ENCODE peak calls at places on chromosome 5, in ten cellular contexts. R, M, U, C, F, W, I, S, V and B are unnamed samples.
A peak's percentile ranks its signal among the peaks of the same experiment; 100 is the strongest.

GRCh38 chr5:68688547-68688946 is 405.3 kb upstream of the SLC30A5 start:
- DNase-seq in R (no peak), M (no peak), U (no peak), C (no peak), F (no peak), W (no peak), I (no peak), S (no peak), V (no peak), B (no peak)

GRCh38 chr5:135488727-135489465 is 36.7 kb upstream of the TIFAB start:
- DNase-seq in R (no peak), M (peak; percentile 47), U (peak; percentile 83), C (no peak), F (peak; percentile 67), W (peak; percentile 61), I (peak; percentile 83), S (no peak), V (no peak), B (no peak)

GRCh38 chr5:96353220-96353619 is 79.8 kb downstream of the PCSK1 start:
- DNase-seq in R (no peak), M (no peak), U (no peak), C (no peak), F (no peak), W (no peak), I (no peak), S (no peak), V (no peak), B (no peak)

GRCh38 chr5:81151546-81151945 is 81.6 kb upstream of the CKMT2 start:
- DNase-seq in R (no peak), M (peak; percentile 40), U (peak; percentile 36), C (no peak), F (peak; percentile 60), W (no peak), I (no peak), S (no peak), V (no peak), B (no peak)

GRCh38 chr5:81854485-81854884 is 103.6 kb upstream of the SSBP2 start:
- DNase-seq in R (no peak), M (no peak), U (peak; percentile 29), C (no peak), F (no peak), W (no peak), I (no peak), S (no peak), V (no peak), B (no peak)

GRCh38 chr5:125137535-125137934 is 391.1 kb upstream of the ZNF608 start:
- DNase-seq in R (no peak), M (peak; percentile 10), U (no peak), C (no peak), F (no peak), W (no peak), I (no peak), S (no peak), V (no peak), B (no peak)

GRCh38 chr5:60026174-60026573 is 132.6 kb upstream of the PDE4D start:
- DNase-seq in R (no peak), M (no peak), U (peak; percentile 4), C (no peak), F (no peak), W (no peak), I (no peak), S (no peak), V (no peak), B (no peak)

GRCh38 chr5:124342027-124342471 is 404.4 kb downstream of the ZNF608 start:
- DNase-seq in R (peak; percentile 39), M (no peak), U (peak; percentile 10), C (no peak), F (peak; percentile 95), W (no peak), I (no peak), S (peak; percentile 62), V (no peak), B (peak; percentile 63)

GRCh38 chr5:151628112-151628823 is 37.1 kb upstream of the FAT2 start:
- DNase-seq in R (no peak), M (no peak), U (peak; percentile 72), C (no peak), F (peak; percentile 56), W (no peak), I (no peak), S (no peak), V (peak; percentile 67), B (no peak)

GRCh38 chr5:17077447-17078233 is 139.8 kb upstream of the BASP1 start:
- DNase-seq in R (no peak), M (no peak), U (no peak), C (no peak), F (no peak), W (no peak), I (no peak), S (no peak), V (no peak), B (no peak)

GRCh38 chr5:173668910-173669309 is 52.5 kb upstream of the BOD1 start:
- DNase-seq in R (no peak), M (no peak), U (no peak), C (no peak), F (no peak), W (no peak), I (no peak), S (no peak), V (no peak), B (no peak)

GRCh38 chr5:61587120-61587519 is 255.1 kb downstream of the ZSWIM6 start:
- DNase-seq in R (no peak), M (no peak), U (peak; percentile 15), C (no peak), F (peak; percentile 48), W (no peak), I (no peak), S (no peak), V (no peak), B (no peak)

GRCh38 chr5:94388773-94389514 is 229.5 kb downstream of the KIAA0825 start:
- DNase-seq in R (no peak), M (no peak), U (no peak), C (no peak), F (no peak), W (no peak), I (no peak), S (no peak), V (no peak), B (no peak)

GRCh38 chr5:13278148-13278547 is 666.3 kb downstream of the DNAH5 start:
- DNase-seq in R (no peak), M (no peak), U (peak; percentile 6), C (no peak), F (no peak), W (peak; percentile 4), I (no peak), S (no peak), V (no peak), B (no peak)

GRCh38 chr5:142915840-142916424 is 145.8 kb downstream of the ARHGAP26 start:
- DNase-seq in R (no peak), M (peak; percentile 35), U (peak; percentile 43), C (peak; percentile 39), F (no peak), W (peak; percentile 37), I (no peak), S (no peak), V (no peak), B (no peak)

GRCh38 chr5:91018185-91018584 is 364.9 kb downstream of the ARRDC3 start:
- DNase-seq in R (no peak), M (no peak), U (no peak), C (no peak), F (peak; percentile 8), W (no peak), I (no peak), S (no peak), V (no peak), B (no peak)

GRCh38 chr5:43729846-43730478 is 127.0 kb downstream of the NNT start:
- DNase-seq in R (no peak), M (no peak), U (peak; percentile 48), C (no peak), F (peak; percentile 64), W (no peak), I (no peak), S (no peak), V (no peak), B (no peak)

GRCh38 chr5:150178262-150178661 is 11.6 kb upstream of the SLC6A7 start:
- DNase-seq in R (no peak), M (no peak), U (no peak), C (no peak), F (no peak), W (no peak), I (peak; percentile 28), S (no peak), V (no peak), B (no peak)

GRCh38 chr5:65903581-65903980 is 22.8 kb upstream of the ERBIN start:
- DNase-seq in R (no peak), M (no peak), U (no peak), C (no peak), F (no peak), W (no peak), I (no peak), S (no peak), V (no peak), B (no peak)

GRCh38 chr5:166428264-166428663 is 1863.2 kb upstream of the WWC1 start:
- DNase-seq in R (no peak), M (no peak), U (no peak), C (no peak), F (no peak), W (no peak), I (no peak), S (no peak), V (no peak), B (no peak)
- H3K27ac ChIP-seq in R (no peak overlapping the region), M (no peak overlapping the region), U (no peak overlapping the region), C (no peak overlapping the region), F (no peak overlapping the region), W (no peak overlapping the region), I (no peak overlapping the region), S (no peak overlapping the region), V (no peak overlapping the region), B (no peak overlapping the region)

GRCh38 chr5:169196059-169196458 is 104.9 kb downstream of the SLIT3 start:
- DNase-seq in R (no peak), M (no peak), U (no peak), C (no peak), F (no peak), W (no peak), I (no peak), S (no peak), V (no peak), B (no peak)
- H3K4me1 ChIP-seq in R (no peaks in the 10 kb centered on the region), M (no peaks in the 10 kb centered on the region), U (peaks cover 14% of the 10 kb centered on the region), C (peaks cover 11% of the 10 kb centered on the region), F (peaks cover 7% of the 10 kb centered on the region), W (peaks cover 3% of the 10 kb centered on the region), I (no peaks in the 10 kb centered on the region), S (peaks cover 2% of the 10 kb centered on the region), V (peaks cover 3% of the 10 kb centered on the region), B (peaks cover 5% of the 10 kb centered on the region)

GRCh38 chr5:177453852-177454396 is 7.3 kb downstream of the PRR7 start:
- DNase-seq in R (peak; percentile 51), M (no peak), U (peak; percentile 61), C (no peak), F (peak; percentile 46), W (no peak), I (peak; percentile 86), S (peak; percentile 79), V (no peak), B (no peak)
- H3K27ac ChIP-seq in R (peak overlapping the region; percentile 50), M (no peak overlapping the region), U (no peak overlapping the region), C (peak overlapping the region; percentile 86), F (no peak overlapping the region), W (peak overlapping the region; percentile 61), I (peak overlapping the region; percentile 80), S (peak overlapping the region; percentile 82), V (peak overlapping the region; percentile 49), B (peak overlapping the region; percentile 46)

DNA sequence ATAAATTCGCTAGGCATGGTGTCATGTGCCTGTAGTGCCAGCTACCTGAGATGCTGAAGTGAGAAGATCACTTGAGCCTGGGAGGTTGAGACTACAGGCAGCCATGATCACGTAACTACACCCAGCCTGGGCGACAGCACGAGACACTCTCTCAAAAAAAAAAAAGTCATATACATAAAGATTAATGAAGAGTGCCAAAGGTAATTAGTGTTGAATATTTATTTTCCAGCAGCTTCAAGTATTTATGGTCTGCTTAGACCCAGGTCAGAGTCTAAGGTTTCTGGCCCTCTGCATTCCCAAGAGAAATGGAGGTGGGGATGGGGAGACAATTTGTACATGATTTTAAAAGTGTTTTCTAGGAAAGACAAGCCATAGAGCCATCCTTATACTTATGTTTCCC is 167.6 kb downstream of the CD180 start:
- DNase-seq in R (no peak), M (no peak), U (no peak), C (no peak), F (no peak), W (no peak), I (no peak), S (no peak), V (no peak), B (no peak)
- H3K4me1 ChIP-seq in R (peaks cover 13% of the 10 kb centered on the region), M (no peaks in the 10 kb centered on the region), U (peaks cover 37% of the 10 kb centered on the region), C (peaks cover 46% of the 10 kb centered on the region), F (peaks cover 50% of the 10 kb centered on the region), W (peaks cover 20% of the 10 kb centered on the region), I (peaks cover 5% of the 10 kb centered on the region), S (peaks cover 57% of the 10 kb centered on the region), V (no peaks in the 10 kb centered on the region), B (peaks cover 42% of the 10 kb centered on the region)